ENCODE peak calls at places on chromosomes 13 and 19, in six cellular contexts. W, F, K, O, V and G are unnamed samples.

GRCh38 chr13:56861472-56861871 is 279.2 kb upstream of the PRR20A start:
- DNase-seq in W (no peak), F (no peak), K (no peak), O (no peak), V (no peak), G (no peak)

GRCh38 chr19:51815038-51815437 is 20.1 kb downstream of the FPR3 start:
- DNase-seq in W (no peak), F (no peak), K (no peak), O (no peak), V (no peak), G (no peak)

GRCh38 chr13:99792079-99792921 is 179.3 kb downstream of the ZIC5 start:
- DNase-seq in W (no peak), F (no peak), K (no peak), O (no peak), V (no peak), G (no peak)

GRCh38 chr13:26465954-26466353 is 91.5 kb upstream of the WASF3 start:
- DNase-seq in W (no peak), F (no peak), K (no peak), O (no peak), V (no peak), G (no peak)

GRCh38 chr19:27744926-27745844 is 1467.8 kb downstream of the UQCRFS1 start:
- DNase-seq in W (no peak), F (peak), K (peak), O (no peak), V (no peak), G (no peak)

GRCh38 chr19:45280471-45280961 is 29.4 kb downstream of the MARK4 start:
- DNase-seq in W (no peak), F (no peak), K (no peak), O (no peak), V (no peak), G (no peak)

GRCh38 chr19:31232871-31233270 is 116.4 kb downstream of the TSHZ3 start:
- DNase-seq in W (no peak), F (no peak), K (no peak), O (peak), V (no peak), G (peak)

GRCh38 chr13:114112231-114112825 is 20.1 kb downstream of the RASA3 start:
- DNase-seq in W (no peak), F (peak), K (peak), O (no peak), V (no peak), G (no peak)

GRCh38 chr19:42131149-42132029 is 857 bp downstream of the POU2F2 start:
- DNase-seq in W (no peak), F (no peak), K (no peak), O (no peak), V (no peak), G (no peak)

GRCh38 chr13:80452279-80452678 is 111.4 kb upstream of the SPRY2 start:
- DNase-seq in W (no peak), F (no peak), K (no peak), O (no peak), V (no peak), G (no peak)

GRCh38 chr13:50731400-50731799 is 112.1 kb downstream of the DLEU7 start:
- DNase-seq in W (no peak), F (no peak), K (no peak), O (peak), V (no peak), G (peak)

GRCh38 chr13:85541476-85541875 is 257.7 kb downstream of the SLITRK6 start:
- DNase-seq in W (no peak), F (no peak), K (no peak), O (no peak), V (no peak), G (no peak)

GRCh38 chr19:34172661-34173144 is 399 bp downstream of the LSM14A start:
- DNase-seq in W (peak), F (peak), K (no peak), O (no peak), V (no peak), G (no peak)

GRCh38 chr13:79741006-79741405 is 260.1 kb downstream of the NDFIP2 start:
- DNase-seq in W (no peak), F (no peak), K (no peak), O (no peak), V (no peak), G (no peak)

GRCh38 chr13:31772231-31772630 is 32.9 kb downstream of the RXFP2 start:
- DNase-seq in W (no peak), F (no peak), K (no peak), O (no peak), V (no peak), G (no peak)